ENCODE peak calls at places on chromosomes 7 and 10, in nine cellular contexts. Y, Z, A, K, S, X, F, U and D are unnamed samples.

GRCh38 chr10:45023426-45023825 is 22.7 kb downstream of the ZNF22 start:
- DNase-seq in U (no peak), Z (no peak), A (no peak), Y (no peak), S (no peak), X (no peak), F (peak), K (no peak), D (no peak)

GRCh38 chr7:93092757-93093370 is 24.9 kb downstream of the SAMD9 start:
- DNase-seq in Z (no peak), F (peak), Y (peak), A (no peak), U (no peak), K (peak), X (no peak), S (no peak), D (no peak)

GRCh38 chr7:112211348-112211907 is 4.9 kb downstream of the ZNF277 start:
- DNase-seq in U (no peak), S (no peak), Z (peak), A (no peak), K (peak), Y (peak), F (peak), X (no peak), D (no peak)

GRCh38 chr7:99631311-99632109 is 14.8 kb downstream of the ZSCAN25 start:
- DNase-seq in U (no peak), Y (peak), F (peak), K (peak), S (no peak), X (peak), A (no peak), Z (peak), D (no peak)

GRCh38 chr10:8326702-8327423 is 272.4 kb downstream of the GATA3 start:
- DNase-seq in X (no peak), F (no peak), Y (no peak), K (no peak), S (no peak), U (no peak), Z (no peak), A (no peak), D (no peak)

GRCh38 chr10:5841965-5842364 is 28.7 kb upstream of the GDI2 start:
- DNase-seq in S (no peak), Y (no peak), A (no peak), U (no peak), K (no peak), X (no peak), F (no peak), Z (no peak), D (no peak)

GRCh38 chr10:35533565-35533964 is 71.6 kb upstream of the GJD4 start:
- DNase-seq in S (no peak), F (no peak), K (peak), Z (no peak), Y (peak), A (no peak), U (no peak), X (no peak), D (no peak)

GRCh38 chr10:88271736-88272135 is 311.4 kb downstream of the RNLS start:
- DNase-seq in F (peak), U (no peak), A (no peak), Z (no peak), K (peak), S (no peak), Y (peak), X (no peak), D (no peak)

GRCh38 chr7:15832996-15833395 is 146.5 kb upstream of the MEOX2 start:
- DNase-seq in X (no peak), F (peak), S (no peak), Y (peak), A (no peak), Z (peak), K (peak), U (peak), D (no peak)

GRCh38 chr7:73903321-73904218 is 42.6 kb downstream of the TMEM270 start:
- DNase-seq in S (no peak), X (no peak), Z (no peak), F (no peak), A (no peak), K (no peak), U (no peak), Y (no peak), D (no peak)

GRCh38 chr7:14835399-14835798 is 67.2 kb downstream of the DGKB start:
- DNase-seq in Z (no peak), K (no peak), F (no peak), U (no peak), A (no peak), Y (no peak), S (no peak), X (no peak), D (no peak)

GRCh38 chr10:121838931-121839330 is 88.9 kb downstream of the ATE1 start:
- DNase-seq in U (no peak), Y (no peak), X (no peak), Z (no peak), S (peak), F (no peak), A (no peak), K (no peak), D (no peak)

GRCh38 chr10:89074120-89074519 is 83.5 kb downstream of the FAS start:
- DNase-seq in K (peak), U (no peak), A (peak), S (no peak), Y (peak), X (no peak), Z (peak), F (peak), D (no peak)

GRCh38 chr7:9201928-9202327 is 768.5 kb downstream of the NXPH1 start:
- DNase-seq in U (no peak), X (no peak), K (no peak), S (no peak), Z (no peak), Y (no peak), F (no peak), A (no peak), D (no peak)

GRCh38 chr7:115271332-115272235 is 349.7 kb downstream of the MDFIC start:
- DNase-seq in Y (peak), K (peak), U (no peak), X (no peak), F (peak), Z (no peak), A (no peak), S (no peak), D (no peak)

GRCh38 chr7:97845622-97846203 is 26.5 kb downstream of the ASNS start:
- DNase-seq in X (no peak), K (peak), F (peak), A (no peak), Z (peak), U (no peak), S (no peak), Y (peak), D (no peak)

GRCh38 chr7:151076863-151077704 is 3.5 kb downstream of the FASTK start:
- DNase-seq in F (no peak), U (no peak), A (no peak), Y (peak), Z (no peak), S (no peak), K (peak), X (no peak), D (peak)

GRCh38 chr10:132836832-132837540 is 51.0 kb upstream of the NKX6-2 start:
- DNase-seq in K (peak), A (no peak), F (peak), U (no peak), S (no peak), Z (peak), Y (peak), X (peak), D (peak)

GRCh38 chr7:21412953-21413352 is 14.9 kb upstream of the SP4 start:
- DNase-seq in K (no peak), X (no peak), Z (no peak), F (no peak), U (no peak), A (no peak), Y (no peak), S (no peak), D (no peak)

GRCh38 chr7:95608344-95609173 is 12.2 kb upstream of the PDK4 start:
- DNase-seq in F (peak), U (peak), S (peak), Z (peak), Y (peak), A (peak), K (peak), X (peak), D (peak)

GRCh38 chr10:69097729-69098128 is 9.8 kb downstream of the SRGN start:
- DNase-seq in X (no peak), S (no peak), K (peak), Z (no peak), Y (peak), A (no peak), U (no peak), F (no peak), D (no peak)

GRCh38 chr10:29980084-29980483 is 79.3 kb downstream of the JCAD start:
- DNase-seq in F (no peak), S (no peak), Y (no peak), Z (no peak), X (no peak), U (no peak), A (no peak), K (peak), D (no peak)

GRCh38 chr10:74837750-74838149 is 11.3 kb downstream of the KAT6B start:
- DNase-seq in Y (no peak), F (no peak), X (no peak), A (no peak), K (no peak), U (no peak), Z (no peak), S (no peak), D (no peak)

GRCh38 chr10:79942261-79943185 is 6.4 kb downstream of the SFTPD start:
- DNase-seq in F (no peak), K (no peak), A (no peak), U (peak), Z (no peak), S (no peak), X (no peak), Y (no peak), D (no peak)

GRCh38 chr7:90720970-90721768 is 125.0 kb downstream of the CDK14 start:
- DNase-seq in F (peak), K (peak), X (no peak), U (peak), Z (peak), S (no peak), Y (peak), A (peak), D (no peak)

GRCh38 chr7:19754521-19755116 is 18.8 kb downstream of the TMEM196 start:
- DNase-seq in K (peak), X (no peak), F (peak), Y (peak), U (no peak), A (no peak), S (no peak), Z (peak), D (no peak)

GRCh38 chr7:27873981-27874957 is 134.3 kb downstream of the TAX1BP1 start:
- DNase-seq in X (peak), U (peak), Y (peak), K (peak), F (peak), Z (peak), S (no peak), A (peak), D (no peak)

GRCh38 chr7:139321071-139321745 is 19.9 kb upstream of the FMC1 start:
- DNase-seq in X (no peak), F (peak), U (no peak), K (peak), Y (peak), Z (peak), S (no peak), A (no peak), D (no peak)

GRCh38 chr7:1534330-1535099 is 4.0 kb downstream of the MAFK start:
- DNase-seq in S (no peak), U (no peak), A (no peak), X (no peak), Y (no peak), F (no peak), K (no peak), Z (no peak), D (no peak)

GRCh38 chr7:108263364-108263951 is 133.3 kb upstream of the LAMB4 start:
- DNase-seq in X (peak), Y (peak), U (peak), Z (no peak), F (no peak), A (no peak), K (no peak), S (peak), D (no peak)

GRCh38 chr7:74474271-74474865 is 20.7 kb downstream of the GTF2IRD1 start:
- DNase-seq in S (no peak), F (no peak), U (no peak), Z (no peak), K (no peak), Y (peak), X (no peak), A (no peak), D (no peak)

GRCh38 chr10:90912176-90912575 is 8.7 kb downstream of the ANKRD1 start:
- DNase-seq in F (no peak), X (no peak), U (no peak), S (no peak), Z (no peak), A (no peak), K (no peak), Y (no peak), D (no peak)

GRCh38 chr10:117130862-117131389 is 7.1 kb downstream of the VAX1 start:
- DNase-seq in F (no peak), X (no peak), K (no peak), Y (no peak), U (no peak), Z (no peak), A (no peak), S (no peak), D (no peak)

GRCh38 chr7:142298631-142299030 is 40.8 kb upstream of the PRSS58 start:
- DNase-seq in F (no peak), A (no peak), S (no peak), U (no peak), X (no peak), Y (no peak), Z (no peak), K (no peak), D (no peak)

GRCh38 chr7:43199761-43200160 is 87.3 kb downstream of the HECW1 start:
- DNase-seq in A (no peak), F (peak), U (no peak), X (no peak), K (peak), Z (no peak), S (no peak), Y (peak), D (no peak)

GRCh38 chr10:33612551-33612950 is 278.1 kb upstream of the NRP1 start:
- DNase-seq in A (no peak), U (no peak), Y (peak), F (peak), K (peak), X (no peak), S (no peak), Z (no peak), D (no peak)

GRCh38 chr7:105990726-105991465 is 27.8 kb downstream of the CDHR3 start:
- DNase-seq in X (peak), A (no peak), Z (no peak), Y (peak), K (peak), F (peak), U (no peak), S (no peak), D (no peak)

GRCh38 chr10:120459185-120459584 is 2.2 kb downstream of the PLPP4 start:
- DNase-seq in A (no peak), F (no peak), K (no peak), U (no peak), Z (no peak), S (no peak), Y (no peak), X (peak), D (no peak)

GRCh38 chr10:32256613-32257437 is 90.1 kb downstream of the EPC1 start:
- DNase-seq in F (peak), Y (peak), X (peak), S (no peak), A (peak), Z (peak), K (peak), U (peak), D (peak)

GRCh38 chr10:27513451-27514191 is 9.5 kb downstream of the RAB18 start:
- DNase-seq in Y (peak), S (no peak), K (peak), A (no peak), U (no peak), F (peak), X (no peak), Z (no peak), D (no peak)